ENCODE peak calls at places on chromosomes 16 and 17, in eight cellular contexts. U is AG04450, C is glutamatergic neuron, Y is aorta, D is NCI-H510A treated with DMSO at 0.1 percent for 48 hours, P is left ventricle myocardium inferior, G is ACHN, X is AG08395. Z is an unnamed sample.

GRCh38 chr17:79005063-79005861 is 4.3 kb downstream of the CANT1 start:
- DNase-seq in G (no peak), X (no peak), C (no peak), D (peak; percentile 98), U (no peak), Y (peak; percentile 42), P (no peak), Z (no peak)

GRCh38 chr17:18031955-18032354 is 7.0 kb downstream of the ATPAF2 start:
- DNase-seq in U (no peak), G (peak; percentile 31), Y (no peak), X (no peak), P (no peak), C (no peak), D (no peak), Z (no peak)

GRCh38 chr17:73231363-73231762 is 30.3 kb downstream of the CPSF4L start:
- DNase-seq in Y (no peak), X (peak; percentile 24), D (no peak), U (no peak), G (peak; percentile 48), C (peak; percentile 33), P (no peak), Z (no peak)

GRCh38 chr17:72618018-72618509 is 474.4 kb downstream of the SLC39A11 start:
- DNase-seq in G (no peak), P (no peak), D (peak; percentile 79), X (peak; percentile 38), C (no peak), Y (no peak), U (no peak), Z (no peak)

GRCh38 chr16:8571061-8571596 is 19.2 kb downstream of the TMEM114 start:
- DNase-seq in X (peak; percentile 54), Y (no peak), G (no peak), P (no peak), C (no peak), D (no peak), U (no peak), Z (no peak)

GRCh38 chr17:11671151-11671550 is 72.9 kb downstream of the DNAH9 start:
- DNase-seq in Y (no peak), D (no peak), G (no peak), C (no peak), P (no peak), U (no peak), X (no peak), Z (no peak)

GRCh38 chr17:49554694-49555494 is 20.8 kb upstream of the NXPH3 start:
- DNase-seq in D (no peak), C (no peak), X (no peak), U (no peak), P (no peak), G (no peak), Y (peak; percentile 41), Z (no peak)

GRCh38 chr16:10594312-10594950 is 14.0 kb upstream of the EMP2 start:
- DNase-seq in P (no peak), D (peak; percentile 86), U (no peak), X (no peak), G (no peak), C (no peak), Y (no peak), Z (no peak)

GRCh38 chr17:35666967-35667552 is 64.4 kb upstream of the RASL10B start:
- DNase-seq in U (no peak), P (no peak), C (no peak), G (no peak), Y (no peak), D (no peak), X (peak; percentile 3), Z (no peak)

GRCh38 chr16:21104124-21104860 is 46.4 kb downstream of the DNAH3 start:
- DNase-seq in X (peak; percentile 66), Y (no peak), C (no peak), G (no peak), U (no peak), P (no peak), D (no peak), Z (no peak)

GRCh38 chr17:29883497-29883896 is 46.5 kb downstream of the SSH2 start:
- DNase-seq in U (no peak), P (no peak), Y (no peak), X (no peak), G (no peak), D (no peak), C (no peak), Z (no peak)